ENCODE peak calls at places on chromosomes 16 and 17, in four cellular contexts. M is K562, D is HepG2, A is GM12878. U is an unnamed sample.

GRCh38 chr16:17312100-17312732 is 158.5 kb downstream of the XYLT1 start:
- DNase-seq in M (no peak), D (no peak), A (no peak), U (no peak)

GRCh38 chr16:85921026-85921425 is 22.1 kb downstream of the IRF8 start:
- DNase-seq in M (no peak), D (no peak), A (no peak), U (no peak)

GRCh38 chr16:30180741-30181140 is 2.7 kb upstream of the CORO1A start:
- DNase-seq in M (no peak), D (no peak), A (no peak), U (no peak)

GRCh38 chr16:79970551-79971236 is 370.2 kb upstream of the MAF start:
- DNase-seq in M (peak), D (no peak), A (no peak), U (no peak)

GRCh38 chr16:9112166-9112843 is 20.9 kb downstream of the HAPSTR1 start:
- DNase-seq in M (no peak), D (peak), A (no peak), U (no peak)

GRCh38 chr16:70770968-70771552 is 29.9 kb downstream of the VAC14 start:
- DNase-seq in M (peak), D (peak), A (no peak), U (peak)

GRCh38 chr17:79420318-79421243 is 190.3 kb downstream of the RBFOX3 start:
- DNase-seq in M (peak), D (no peak), A (no peak), U (peak)

GRCh38 chr17:37608369-37609169 is 649 bp downstream of the SYNRG start:
- DNase-seq in M (peak), D (peak), A (no peak), U (peak)

GRCh38 chr16:66510711-66511614 is 39.0 kb downstream of the TK2 start:
- DNase-seq in M (no peak), D (no peak), A (no peak), U (no peak)

GRCh38 chr16:14301150-14302030 is 230.3 kb downstream of the MRTFB start:
- DNase-seq in M (peak), D (peak), A (no peak), U (no peak)

GRCh38 chr17:62626719-62627218 is 701 bp upstream of the MRC2 start:
- DNase-seq in M (no peak), D (peak), A (no peak), U (no peak)

GRCh38 chr17:80204626-80205468 is 15.3 kb downstream of the SGSH start:
- DNase-seq in M (no peak), D (no peak), A (no peak), U (no peak)

GRCh38 chr17:608911-609882 is 105.4 kb downstream of the VPS53 start:
- DNase-seq in M (no peak), D (no peak), A (peak), U (no peak)

GRCh38 chr16:50685456-50686058 is 4.4 kb upstream of the SNX20 start:
- DNase-seq in M (no peak), D (no peak), A (no peak), U (no peak)

GRCh38 chr17:427327-427726 is 74.7 kb upstream of the RPH3AL start:
- DNase-seq in M (no peak), D (no peak), A (no peak), U (no peak)

GRCh38 chr16:13429411-13429810 is 490.5 kb upstream of the ERCC4 start:
- DNase-seq in M (no peak), D (no peak), A (no peak), U (no peak)

GRCh38 chr17:75313941-75314550 is 24.8 kb upstream of the SLC25A19 start:
- DNase-seq in M (no peak), D (peak), A (no peak), U (no peak)

GRCh38 chr16:70161350-70161749 is 12.2 kb upstream of the CLEC18C start:
- DNase-seq in M (no peak), D (no peak), A (no peak), U (no peak)

GRCh38 chr17:27861979-27862378 is 31.2 kb downstream of the LYRM9 start:
- DNase-seq in M (no peak), D (peak), A (no peak), U (no peak)

GRCh38 chr17:77312786-77313599 is 172.2 kb downstream of the SEC14L1 start:
- DNase-seq in M (no peak), D (peak), A (no peak), U (no peak)

GRCh38 chr17:75001915-75002843 is 10.3 kb upstream of the MRPL58 start:
- DNase-seq in M (no peak), D (no peak), A (no peak), U (no peak)

GRCh38 chr17:64025732-64026294 is 5.4 kb upstream of the ICAM2 start:
- DNase-seq in M (peak), D (peak), A (peak), U (peak)

GRCh38 chr17:62966426-62967110 is 533 bp downstream of the TANC2 start:
- DNase-seq in M (peak), D (no peak), A (no peak), U (peak)

GRCh38 chr16:4891097-4891885 is 44.0 kb downstream of the UBN1 start:
- DNase-seq in M (no peak), D (no peak), A (no peak), U (no peak)

GRCh38 chr16:27480761-27481160 is 69.0 kb downstream of the GTF3C1 start:
- DNase-seq in M (no peak), D (no peak), A (no peak), U (no peak)

GRCh38 chr16:14401839-14402115 is 228.3 kb downstream of the PARN start:
- DNase-seq in M (no peak), D (no peak), A (no peak), U (no peak)

GRCh38 chr16:83046664-83047063 is 419.9 kb downstream of the CDH13 start:
- DNase-seq in M (no peak), D (no peak), A (no peak), U (no peak)

GRCh38 chr16:76661691-76662090 is 384.5 kb downstream of the CNTNAP4 start:
- DNase-seq in M (no peak), D (no peak), A (no peak), U (no peak)

GRCh38 chr16:19776147-19776546 is 58.1 kb downstream of the IQCK start:
- DNase-seq in M (no peak), D (no peak), A (no peak), U (no peak)

GRCh38 chr16:79993810-79994209 is 393.3 kb upstream of the MAF start:
- DNase-seq in M (no peak), D (no peak), A (no peak), U (no peak)

GRCh38 chr16:14242769-14243168 is 171.7 kb downstream of the MRTFB start:
- DNase-seq in M (no peak), D (no peak), A (no peak), U (no peak)

DNA sequence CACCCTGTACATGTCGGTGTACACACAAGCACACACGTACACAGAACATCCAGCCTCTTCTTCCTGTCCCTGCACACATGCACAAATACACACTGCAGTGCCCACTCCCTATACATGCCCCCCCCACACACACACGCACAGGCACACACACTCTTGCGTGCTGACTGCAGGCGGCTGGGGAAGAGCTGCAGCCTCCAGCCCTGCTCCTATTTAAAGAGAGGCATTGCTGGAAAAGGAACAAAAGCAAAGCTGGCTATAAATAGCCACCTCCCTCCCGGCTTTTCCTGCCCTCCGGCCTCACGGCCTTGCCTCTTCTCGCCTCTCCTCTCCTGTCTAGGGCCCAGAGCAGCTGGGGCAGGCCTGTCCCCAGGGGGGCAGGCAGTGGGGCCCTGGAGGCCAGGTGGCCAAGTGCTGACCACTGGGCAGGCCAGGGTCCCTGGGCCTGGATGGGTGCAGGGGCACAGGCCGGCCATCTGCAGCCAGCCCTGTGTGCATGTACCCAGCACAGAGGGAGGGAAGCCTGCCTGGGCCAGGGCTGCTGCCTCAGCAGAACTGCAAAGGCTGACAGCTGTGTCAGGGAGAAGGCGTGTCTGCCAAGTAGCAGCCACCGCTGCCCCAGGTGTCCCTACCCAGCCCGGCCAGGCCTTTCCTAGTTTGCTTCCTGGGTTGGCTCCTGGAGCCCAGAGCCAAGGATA is 25.4 kb downstream of the RTN4RL1 start:
- DNase-seq in M (no peak), D (peak), A (no peak), U (no peak)
- TF ChIP-seq TARDBP in M (no peak), D (no peak), A (no peak), U (no peak)

DNA sequence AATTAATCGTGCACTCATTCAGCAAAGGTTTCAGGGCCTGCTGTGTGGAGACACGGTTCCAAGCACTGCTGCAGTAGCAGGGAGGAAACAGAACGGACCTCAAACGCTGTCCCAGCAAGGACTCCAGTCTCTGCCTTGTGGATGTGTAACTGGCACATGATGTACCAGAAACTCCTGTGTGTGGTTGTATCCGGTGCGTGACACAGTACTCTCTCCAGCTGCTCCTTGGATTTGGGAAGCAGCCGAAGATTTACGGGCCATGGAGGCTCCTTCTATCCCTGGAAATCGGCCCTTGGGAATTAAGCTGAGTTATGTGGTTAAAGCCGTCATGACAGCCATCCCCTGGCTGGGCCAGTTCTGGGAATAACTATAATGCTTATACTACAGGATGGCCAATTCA is 8.5 kb upstream of the ANKRD11 start:
- DNase-seq in M (no peak), D (no peak), A (no peak), U (no peak)
- TF ChIP-seq SP1 in M (no peak), D (no peak), A (no peak), U (no peak)

GRCh38 chr17:43410557-43411368 is 12.0 kb downstream of the ARL4D start:
- DNase-seq in M (no peak), D (no peak), A (no peak), U (no peak)
- TF ChIP-seq TARDBP in M (no peak), D (no peak), A (no peak), U (no peak)

DNA sequence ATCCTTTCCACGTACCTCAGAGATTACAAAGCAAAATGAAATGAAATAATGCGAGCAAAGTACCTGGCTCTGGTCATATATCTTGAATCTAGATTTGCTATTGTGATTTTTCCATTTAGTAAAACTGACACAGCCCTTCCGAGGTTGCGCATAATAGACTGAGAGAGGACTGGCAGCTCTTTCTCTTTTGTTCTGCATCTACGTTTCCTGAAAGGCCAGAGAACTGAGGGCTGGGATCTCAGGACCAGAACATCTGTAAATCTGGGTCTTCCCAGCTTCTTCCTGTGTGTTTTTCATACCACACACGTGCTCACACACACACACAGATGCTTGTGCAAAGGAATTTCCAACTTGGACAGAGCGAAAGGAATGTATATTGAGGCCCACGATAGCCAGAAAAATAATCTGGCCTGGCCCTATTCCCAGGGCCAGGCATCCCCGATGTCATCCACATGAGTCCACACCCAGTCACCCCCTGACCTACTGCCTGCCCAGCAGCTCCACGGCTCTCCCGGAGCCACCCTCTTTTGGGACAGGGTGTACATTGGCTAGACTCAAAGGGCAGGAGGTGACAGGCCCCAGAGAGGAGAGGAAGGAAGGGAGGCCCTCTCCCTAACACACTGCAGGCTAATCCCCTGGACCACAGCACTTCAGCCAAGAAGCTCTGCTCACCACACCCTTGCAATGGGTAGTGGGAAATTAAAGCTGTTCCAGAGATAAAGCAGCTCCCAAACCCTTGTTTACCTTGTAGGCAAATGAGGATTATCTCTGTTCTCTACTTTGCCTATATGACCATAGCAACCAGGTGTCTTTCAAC is 41.8 kb downstream of the NOL11 start:
- DNase-seq in M (peak), D (no peak), A (no peak), U (no peak)
- TF ChIP-seq SP1 in M (no peak), D (no peak), A (no peak), U (no peak)

GRCh38 chr17:13362341-13363122 is 239.2 kb downstream of the HS3ST3A1 start:
- DNase-seq in M (no peak), D (no peak), A (no peak), U (no peak)
- TF ChIP-seq TARDBP in M (no peak), D (no peak), A (no peak), U (no peak)

DNA sequence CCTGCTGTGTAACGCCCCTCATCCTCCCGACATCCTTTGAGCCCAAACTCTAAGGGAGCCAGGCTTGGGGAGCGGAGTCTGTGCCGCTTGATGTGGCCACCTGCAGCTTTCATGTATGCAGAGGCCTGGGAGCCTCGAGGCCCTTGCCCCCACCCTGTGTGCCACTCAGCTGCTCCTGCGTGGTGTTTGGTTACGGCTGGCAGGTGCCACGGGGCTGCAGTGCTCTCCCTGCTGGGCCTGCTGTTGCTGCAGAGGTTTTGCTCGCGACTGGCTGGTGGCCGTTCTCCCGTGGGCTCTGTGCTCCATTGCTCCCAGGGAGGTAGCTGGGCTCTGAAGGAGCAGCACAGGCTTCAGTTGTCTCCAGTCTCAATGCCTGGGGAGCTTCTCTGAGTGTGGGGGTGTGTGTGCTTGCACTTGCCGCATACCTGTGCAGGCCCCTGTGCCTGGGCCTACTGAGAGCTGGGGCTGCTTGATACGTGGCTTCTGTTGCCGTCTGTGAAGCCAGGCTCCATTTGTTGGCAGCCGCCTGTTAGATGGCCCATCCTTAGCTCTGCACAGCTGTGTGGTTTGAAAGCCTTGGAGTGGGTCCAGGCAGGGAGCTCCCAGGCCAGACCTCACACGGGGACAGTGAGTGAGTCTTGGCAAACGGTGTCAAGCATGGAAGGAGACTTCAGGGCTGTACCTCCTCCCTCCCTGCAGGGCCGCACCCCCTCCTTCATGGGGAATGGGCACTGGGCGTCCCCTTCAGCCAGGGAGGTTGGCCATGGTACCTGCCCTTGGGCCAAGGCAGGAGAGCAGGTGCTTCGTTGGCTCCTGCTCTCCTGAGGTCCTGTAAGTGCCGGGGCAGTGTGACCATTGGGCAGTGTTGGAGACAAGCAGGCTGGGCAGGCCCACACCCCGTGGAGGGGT is 47.2 kb downstream of the PDPK1 start:
- DNase-seq in M (no peak), D (no peak), A (no peak), U (no peak)
- TF ChIP-seq SP1 in M (no peak), D (no peak), A (no peak), U (no peak)

GRCh38 chr17:39082482-39082881 is 69.0 kb downstream of the PLXDC1 start:
- DNase-seq in M (no peak), D (no peak), A (no peak), U (no peak)
- TF ChIP-seq TARDBP in M (no peak), D (no peak), A (no peak), U (no peak)